ENCODE peak calls at places on chromosomes 13 and 19, in five cellular contexts. One of them, this sample, is unnamed.
A peak's percentile ranks its signal among the peaks of the same experiment; 100 is the strongest.

GRCh38 chr13:83216521-83217245 is 665.6 kb downstream of the SLITRK1 start:
- DNase-seq in amniotic stem cell: no peak
- DNase-seq in epithelial cell of esophagus: no peak
- DNase-seq in effector CD4-positive, alpha-beta T cell: no peak
- DNase-seq in HuH-7: no peak
- DNase-seq in this sample: no peak

GRCh38 chr13:64697226-64697625 is 2532.9 kb downstream of the PCDH9 start:
- DNase-seq in amniotic stem cell: no peak
- DNase-seq in epithelial cell of esophagus: no peak
- DNase-seq in effector CD4-positive, alpha-beta T cell: no peak
- DNase-seq in HuH-7: no peak
- DNase-seq in this sample: no peak

GRCh38 chr13:107020393-107020792 is 452.5 kb upstream of the ARGLU1 start:
- DNase-seq in amniotic stem cell: no peak
- DNase-seq in epithelial cell of esophagus: no peak
- DNase-seq in effector CD4-positive, alpha-beta T cell: no peak
- DNase-seq in HuH-7: no peak
- DNase-seq in this sample: no peak

GRCh38 chr19:8252922-8253589 is 43.9 kb downstream of the CERS4 start:
- DNase-seq in amniotic stem cell: peak; percentile 17
- DNase-seq in epithelial cell of esophagus: peak; percentile 77
- DNase-seq in effector CD4-positive, alpha-beta T cell: peak; percentile 83
- DNase-seq in HuH-7: peak; percentile 91
- DNase-seq in this sample: peak; percentile 85

GRCh38 chr19:36986601-36987000 is 70.5 kb downstream of the ZNF568 start:
- DNase-seq in amniotic stem cell: no peak
- DNase-seq in epithelial cell of esophagus: no peak
- DNase-seq in effector CD4-positive, alpha-beta T cell: no peak
- DNase-seq in HuH-7: no peak
- DNase-seq in this sample: no peak

GRCh38 chr13:113904411-113904810 is 40.5 kb upstream of the GAS6 start:
- DNase-seq in amniotic stem cell: no peak
- DNase-seq in epithelial cell of esophagus: peak; percentile 61
- DNase-seq in effector CD4-positive, alpha-beta T cell: no peak
- DNase-seq in HuH-7: peak; percentile 34
- DNase-seq in this sample: peak; percentile 64

GRCh38 chr13:94710881-94711560 is 1.3 kb downstream of the SOX21 start:
- DNase-seq in amniotic stem cell: no peak
- DNase-seq in epithelial cell of esophagus: peak; percentile 34
- DNase-seq in effector CD4-positive, alpha-beta T cell: no peak
- DNase-seq in HuH-7: peak; percentile 56
- DNase-seq in this sample: peak; percentile 21

GRCh38 chr13:45954861-45955595 is 97.5 kb downstream of the ZC3H13 start:
- DNase-seq in amniotic stem cell: no peak
- DNase-seq in epithelial cell of esophagus: no peak
- DNase-seq in effector CD4-positive, alpha-beta T cell: no peak
- DNase-seq in HuH-7: no peak
- DNase-seq in this sample: no peak

GRCh38 chr19:34235425-34235940 is 18.9 kb upstream of the GARRE1 start:
- DNase-seq in amniotic stem cell: no peak
- DNase-seq in epithelial cell of esophagus: no peak
- DNase-seq in effector CD4-positive, alpha-beta T cell: no peak
- DNase-seq in HuH-7: no peak
- DNase-seq in this sample: no peak

GRCh38 chr13:48682452-48682851 is 28.7 kb downstream of the CYSLTR2 start:
- DNase-seq in amniotic stem cell: no peak
- DNase-seq in epithelial cell of esophagus: no peak
- DNase-seq in effector CD4-positive, alpha-beta T cell: no peak
- DNase-seq in HuH-7: no peak
- DNase-seq in this sample: no peak

GRCh38 chr19:47660435-47660832 is 51.5 kb downstream of the BICRA start:
- DNase-seq in amniotic stem cell: no peak
- DNase-seq in epithelial cell of esophagus: peak; percentile 86
- DNase-seq in effector CD4-positive, alpha-beta T cell: no peak
- DNase-seq in HuH-7: peak; percentile 40
- DNase-seq in this sample: no peak

GRCh38 chr13:49184621-49185020 is 35.5 kb upstream of the MLNR start:
- DNase-seq in amniotic stem cell: no peak
- DNase-seq in epithelial cell of esophagus: no peak
- DNase-seq in effector CD4-positive, alpha-beta T cell: no peak
- DNase-seq in HuH-7: no peak
- DNase-seq in this sample: no peak

GRCh38 chr13:110574161-110574560 is 12.6 kb upstream of the RAB20 start:
- DNase-seq in amniotic stem cell: no peak
- DNase-seq in epithelial cell of esophagus: no peak
- DNase-seq in effector CD4-positive, alpha-beta T cell: no peak
- DNase-seq in HuH-7: no peak
- DNase-seq in this sample: no peak

GRCh38 chr19:18425515-18426415 is 6.6 kb downstream of the SSBP4 start:
- DNase-seq in amniotic stem cell: peak; percentile 44
- DNase-seq in epithelial cell of esophagus: no peak
- DNase-seq in effector CD4-positive, alpha-beta T cell: no peak
- DNase-seq in HuH-7: no peak
- DNase-seq in this sample: no peak

GRCh38 chr19:46133101-46133627 is 8.7 kb upstream of the IGFL3 start:
- DNase-seq in amniotic stem cell: peak; percentile 1
- DNase-seq in epithelial cell of esophagus: peak; percentile 96
- DNase-seq in effector CD4-positive, alpha-beta T cell: no peak
- DNase-seq in HuH-7: no peak
- DNase-seq in this sample: peak; percentile 13

GRCh38 chr19:45769821-45770191 is 754 bp upstream of the SIX5 start:
- DNase-seq in amniotic stem cell: no peak
- DNase-seq in epithelial cell of esophagus: peak; percentile 51
- DNase-seq in effector CD4-positive, alpha-beta T cell: peak; percentile 57
- DNase-seq in HuH-7: no peak
- DNase-seq in this sample: peak; percentile 72

GRCh38 chr19:47644743-47645499 is 36.0 kb downstream of the BICRA start:
- DNase-seq in amniotic stem cell: no peak
- DNase-seq in epithelial cell of esophagus: no peak
- DNase-seq in effector CD4-positive, alpha-beta T cell: no peak
- DNase-seq in HuH-7: no peak
- DNase-seq in this sample: no peak

GRCh38 chr19:13056052-13056660 is 46.5 kb downstream of the LYL1 start:
- DNase-seq in amniotic stem cell: peak; percentile 48
- DNase-seq in epithelial cell of esophagus: peak; percentile 82
- DNase-seq in effector CD4-positive, alpha-beta T cell: no peak
- DNase-seq in HuH-7: no peak
- DNase-seq in this sample: no peak

GRCh38 chr19:44706506-44707236 is 7.7 kb downstream of the CEACAM16 start:
- DNase-seq in amniotic stem cell: no peak
- DNase-seq in epithelial cell of esophagus: no peak
- DNase-seq in effector CD4-positive, alpha-beta T cell: no peak
- DNase-seq in HuH-7: no peak
- DNase-seq in this sample: no peak

GRCh38 chr13:79468402-79468801 is 12.6 kb upstream of the NDFIP2 start:
- DNase-seq in amniotic stem cell: no peak
- DNase-seq in epithelial cell of esophagus: no peak
- DNase-seq in effector CD4-positive, alpha-beta T cell: no peak
- DNase-seq in HuH-7: no peak
- DNase-seq in this sample: no peak

GRCh38 chr19:38989066-38989605 is 13.6 kb upstream of the FBXO17 start:
- DNase-seq in amniotic stem cell: no peak
- DNase-seq in epithelial cell of esophagus: no peak
- DNase-seq in effector CD4-positive, alpha-beta T cell: no peak
- DNase-seq in HuH-7: no peak
- DNase-seq in this sample: no peak

GRCh38 chr19:6728346-6728745 is 7.9 kb upstream of the C3 start:
- DNase-seq in amniotic stem cell: no peak
- DNase-seq in epithelial cell of esophagus: no peak
- DNase-seq in effector CD4-positive, alpha-beta T cell: no peak
- DNase-seq in HuH-7: no peak
- DNase-seq in this sample: peak; percentile 51

GRCh38 chr19:51783373-51783772 is 11.6 kb upstream of the FPR3 start:
- DNase-seq in amniotic stem cell: no peak
- DNase-seq in epithelial cell of esophagus: peak; percentile 34
- DNase-seq in effector CD4-positive, alpha-beta T cell: no peak
- DNase-seq in HuH-7: peak; percentile 6
- DNase-seq in this sample: peak; percentile 1

GRCh38 chr19:7442423-7442822 is 46.4 kb downstream of the PEX11G start:
- DNase-seq in amniotic stem cell: no peak
- DNase-seq in epithelial cell of esophagus: no peak
- DNase-seq in effector CD4-positive, alpha-beta T cell: no peak
- DNase-seq in HuH-7: no peak
- DNase-seq in this sample: no peak

GRCh38 chr13:41054212-41054877 is 7.0 kb upstream of the WBP4 start:
- DNase-seq in amniotic stem cell: peak; percentile 20
- DNase-seq in epithelial cell of esophagus: peak; percentile 65
- DNase-seq in effector CD4-positive, alpha-beta T cell: peak; percentile 42
- DNase-seq in HuH-7: no peak
- DNase-seq in this sample: peak; percentile 82

GRCh38 chr19:4606181-4606580 is 33.1 kb upstream of the TNFAIP8L1 start:
- DNase-seq in amniotic stem cell: no peak
- DNase-seq in epithelial cell of esophagus: no peak
- DNase-seq in effector CD4-positive, alpha-beta T cell: no peak
- DNase-seq in HuH-7: no peak
- DNase-seq in this sample: no peak

GRCh38 chr19:58563034-58563573 is 4.7 kb upstream of the UBE2M start:
- DNase-seq in amniotic stem cell: no peak
- DNase-seq in epithelial cell of esophagus: no peak
- DNase-seq in effector CD4-positive, alpha-beta T cell: no peak
- DNase-seq in HuH-7: no peak
- DNase-seq in this sample: peak; percentile 83

GRCh38 chr19:17488593-17489391 is 18.5 kb downstream of the SLC27A1 start:
- DNase-seq in amniotic stem cell: no peak
- DNase-seq in epithelial cell of esophagus: peak; percentile 87
- DNase-seq in effector CD4-positive, alpha-beta T cell: peak; percentile 61
- DNase-seq in HuH-7: no peak
- DNase-seq in this sample: peak; percentile 88

GRCh38 chr19:47228937-47229673 is 1.9 kb downstream of the BBC3 start:
- DNase-seq in amniotic stem cell: no peak
- DNase-seq in epithelial cell of esophagus: peak; percentile 47
- DNase-seq in effector CD4-positive, alpha-beta T cell: peak; percentile 25
- DNase-seq in HuH-7: no peak
- DNase-seq in this sample: no peak

GRCh38 chr19:8361921-8362793 is 1.8 kb upstream of the ANGPTL4 start:
- DNase-seq in amniotic stem cell: peak; percentile 95
- DNase-seq in epithelial cell of esophagus: peak; percentile 100
- DNase-seq in effector CD4-positive, alpha-beta T cell: no peak
- DNase-seq in HuH-7: no peak
- DNase-seq in this sample: no peak

GRCh38 chr13:104571161-104571889 is 1505.1 kb upstream of the SLC10A2 start:
- DNase-seq in amniotic stem cell: peak; percentile 49
- DNase-seq in epithelial cell of esophagus: peak; percentile 91
- DNase-seq in effector CD4-positive, alpha-beta T cell: no peak
- DNase-seq in HuH-7: peak; percentile 2
- DNase-seq in this sample: peak; percentile 25

GRCh38 chr13:47908200-47908902 is 92.7 kb downstream of the SUCLA2 start:
- DNase-seq in amniotic stem cell: no peak
- DNase-seq in epithelial cell of esophagus: peak; percentile 51
- DNase-seq in effector CD4-positive, alpha-beta T cell: no peak
- DNase-seq in HuH-7: no peak
- DNase-seq in this sample: no peak

This sample was measured in GM12865.